ENCODE peak calls at places on chromosomes 6 and 20, in eight cellular contexts. One of them, this sample, is unnamed.
A peak's percentile ranks its signal among the peaks of the same experiment; 100 is the strongest.

GRCh38 chr20:59933296-59933848 is at the start of gene SYCP2:
- DNase-seq in stomach: peak; percentile 61
- DNase-seq in heart left ventricle: peak; percentile 78
- DNase-seq in A549: peak; percentile 41
- DNase-seq in H54: no peak
- DNase-seq in ovary: no peak
- DNase-seq in HCT116: no peak
- DNase-seq in GM12878: no peak
- DNase-seq in this sample: peak; percentile 49

GRCh38 chr6:170500955-170501590 is 52.0 kb downstream of the PSMB1 start:
- DNase-seq in stomach: no peak
- DNase-seq in heart left ventricle: no peak
- DNase-seq in A549: no peak
- DNase-seq in H54: no peak
- DNase-seq in ovary: no peak
- DNase-seq in HCT116: no peak
- DNase-seq in GM12878: no peak
- DNase-seq in this sample: no peak

GRCh38 chr6:32854376-32855178 is 585 bp downstream of the PSMB9 start:
- DNase-seq in stomach: peak; percentile 59
- DNase-seq in heart left ventricle: peak; percentile 47
- DNase-seq in A549: peak; percentile 18
- DNase-seq in H54: peak; percentile 24
- DNase-seq in ovary: peak; percentile 44
- DNase-seq in HCT116: no peak
- DNase-seq in GM12878: no peak
- DNase-seq in this sample: peak; percentile 43

GRCh38 chr6:81553246-81553645 is 199.2 kb downstream of the TENT5A start:
- DNase-seq in stomach: no peak
- DNase-seq in heart left ventricle: no peak
- DNase-seq in A549: no peak
- DNase-seq in H54: no peak
- DNase-seq in ovary: no peak
- DNase-seq in HCT116: no peak
- DNase-seq in GM12878: no peak
- DNase-seq in this sample: no peak

GRCh38 chr6:122930252-122931180 is 65.5 kb upstream of the CLVS2 start:
- DNase-seq in stomach: no peak
- DNase-seq in heart left ventricle: no peak
- DNase-seq in A549: no peak
- DNase-seq in H54: no peak
- DNase-seq in ovary: no peak
- DNase-seq in HCT116: no peak
- DNase-seq in GM12878: peak; percentile 11
- DNase-seq in this sample: no peak

GRCh38 chr6:15444081-15444731 is 198.3 kb downstream of the JARID2 start:
- DNase-seq in stomach: no peak
- DNase-seq in heart left ventricle: no peak
- DNase-seq in A549: no peak
- DNase-seq in H54: no peak
- DNase-seq in ovary: peak; percentile 38
- DNase-seq in HCT116: no peak
- DNase-seq in GM12878: no peak
- DNase-seq in this sample: no peak

GRCh38 chr20:5400164-5400762 is 83.5 kb upstream of the PROKR2 start:
- DNase-seq in stomach: no peak
- DNase-seq in heart left ventricle: no peak
- DNase-seq in A549: no peak
- DNase-seq in H54: no peak
- DNase-seq in ovary: no peak
- DNase-seq in HCT116: no peak
- DNase-seq in GM12878: no peak
- DNase-seq in this sample: no peak

GRCh38 chr6:138728672-138729071 is 44.9 kb upstream of the CCDC28A start:
- DNase-seq in stomach: no peak
- DNase-seq in heart left ventricle: no peak
- DNase-seq in A549: no peak
- DNase-seq in H54: no peak
- DNase-seq in ovary: no peak
- DNase-seq in HCT116: no peak
- DNase-seq in GM12878: no peak
- DNase-seq in this sample: no peak

GRCh38 chr6:14316911-14317535 is 199.5 kb downstream of the CD83 start:
- DNase-seq in stomach: peak; percentile 61
- DNase-seq in heart left ventricle: no peak
- DNase-seq in A549: peak; percentile 3
- DNase-seq in H54: no peak
- DNase-seq in ovary: no peak
- DNase-seq in HCT116: no peak
- DNase-seq in GM12878: no peak
- DNase-seq in this sample: peak; percentile 37

GRCh38 chr20:5090191-5090590 is 29.6 kb downstream of the PCNA start:
- DNase-seq in stomach: no peak
- DNase-seq in heart left ventricle: no peak
- DNase-seq in A549: no peak
- DNase-seq in H54: no peak
- DNase-seq in ovary: no peak
- DNase-seq in HCT116: no peak
- DNase-seq in GM12878: no peak
- DNase-seq in this sample: no peak

GRCh38 chr20:14193885-14194284 is 143.5 kb downstream of the FLRT3 start:
- DNase-seq in stomach: no peak
- DNase-seq in heart left ventricle: no peak
- DNase-seq in A549: peak; percentile 9
- DNase-seq in H54: no peak
- DNase-seq in ovary: no peak
- DNase-seq in HCT116: no peak
- DNase-seq in GM12878: no peak
- DNase-seq in this sample: no peak

GRCh38 chr6:30601436-30601814 is 15.6 kb downstream of the PPP1R10 start:
- DNase-seq in stomach: no peak
- DNase-seq in heart left ventricle: no peak
- DNase-seq in A549: no peak
- DNase-seq in H54: no peak
- DNase-seq in ovary: no peak
- DNase-seq in HCT116: no peak
- DNase-seq in GM12878: no peak
- DNase-seq in this sample: no peak

GRCh38 chr6:30601815-30602641 is 15.0 kb downstream of the PPP1R10 start:
- DNase-seq in stomach: no peak
- DNase-seq in heart left ventricle: no peak
- DNase-seq in A549: no peak
- DNase-seq in H54: no peak
- DNase-seq in ovary: no peak
- DNase-seq in HCT116: no peak
- DNase-seq in GM12878: no peak
- DNase-seq in this sample: no peak

GRCh38 chr6:30600576-30600975 is 16.5 kb downstream of the PPP1R10 start:
- DNase-seq in stomach: peak; percentile 28
- DNase-seq in heart left ventricle: no peak
- DNase-seq in A549: no peak
- DNase-seq in H54: no peak
- DNase-seq in ovary: peak; percentile 56
- DNase-seq in HCT116: no peak
- DNase-seq in GM12878: no peak
- DNase-seq in this sample: no peak

GRCh38 chr6:30598912-30599624 is 18.0 kb downstream of the PPP1R10 start:
- DNase-seq in stomach: no peak
- DNase-seq in heart left ventricle: no peak
- DNase-seq in A549: no peak
- DNase-seq in H54: no peak
- DNase-seq in ovary: no peak
- DNase-seq in HCT116: no peak
- DNase-seq in GM12878: no peak
- DNase-seq in this sample: no peak

GRCh38 chr6:30599625-30600324 is 17.3 kb downstream of the PPP1R10 start:
- DNase-seq in stomach: no peak
- DNase-seq in heart left ventricle: no peak
- DNase-seq in A549: no peak
- DNase-seq in H54: no peak
- DNase-seq in ovary: no peak
- DNase-seq in HCT116: no peak
- DNase-seq in GM12878: no peak
- DNase-seq in this sample: no peak
- TF ChIP-seq POLR2A in stomach: no peak
- TF ChIP-seq POLR2A in heart left ventricle: no peak
- TF ChIP-seq POLR2A in A549: no peak
- TF ChIP-seq POLR2A in H54: no peak
- TF ChIP-seq POLR2A in ovary: no peak
- TF ChIP-seq POLR2A in HCT116: no peak
- TF ChIP-seq POLR2A in GM12878: no peak
- TF ChIP-seq POLR2A in this sample: no peak

GRCh38 chr6:135095716-135096115 is 41.1 kb upstream of the HBS1L start:
- DNase-seq in stomach: no peak
- DNase-seq in heart left ventricle: no peak
- DNase-seq in A549: no peak
- DNase-seq in H54: no peak
- DNase-seq in ovary: no peak
- DNase-seq in HCT116: no peak
- DNase-seq in GM12878: no peak
- DNase-seq in this sample: no peak

GRCh38 chr6:135094403-135094821 is 39.8 kb upstream of the HBS1L start:
- DNase-seq in stomach: no peak
- DNase-seq in heart left ventricle: no peak
- DNase-seq in A549: no peak
- DNase-seq in H54: no peak
- DNase-seq in ovary: no peak
- DNase-seq in HCT116: no peak
- DNase-seq in GM12878: no peak
- DNase-seq in this sample: no peak

GRCh38 chr6:135093578-135093977 is 39.0 kb upstream of the HBS1L start:
- DNase-seq in stomach: no peak
- DNase-seq in heart left ventricle: no peak
- DNase-seq in A549: no peak
- DNase-seq in H54: no peak
- DNase-seq in ovary: no peak
- DNase-seq in HCT116: no peak
- DNase-seq in GM12878: no peak
- DNase-seq in this sample: no peak

GRCh38 chr6:135097172-135097571 is 42.5 kb upstream of the HBS1L start:
- DNase-seq in stomach: no peak
- DNase-seq in heart left ventricle: no peak
- DNase-seq in A549: no peak
- DNase-seq in H54: no peak
- DNase-seq in ovary: no peak
- DNase-seq in HCT116: no peak
- DNase-seq in GM12878: no peak
- DNase-seq in this sample: no peak

DNA sequence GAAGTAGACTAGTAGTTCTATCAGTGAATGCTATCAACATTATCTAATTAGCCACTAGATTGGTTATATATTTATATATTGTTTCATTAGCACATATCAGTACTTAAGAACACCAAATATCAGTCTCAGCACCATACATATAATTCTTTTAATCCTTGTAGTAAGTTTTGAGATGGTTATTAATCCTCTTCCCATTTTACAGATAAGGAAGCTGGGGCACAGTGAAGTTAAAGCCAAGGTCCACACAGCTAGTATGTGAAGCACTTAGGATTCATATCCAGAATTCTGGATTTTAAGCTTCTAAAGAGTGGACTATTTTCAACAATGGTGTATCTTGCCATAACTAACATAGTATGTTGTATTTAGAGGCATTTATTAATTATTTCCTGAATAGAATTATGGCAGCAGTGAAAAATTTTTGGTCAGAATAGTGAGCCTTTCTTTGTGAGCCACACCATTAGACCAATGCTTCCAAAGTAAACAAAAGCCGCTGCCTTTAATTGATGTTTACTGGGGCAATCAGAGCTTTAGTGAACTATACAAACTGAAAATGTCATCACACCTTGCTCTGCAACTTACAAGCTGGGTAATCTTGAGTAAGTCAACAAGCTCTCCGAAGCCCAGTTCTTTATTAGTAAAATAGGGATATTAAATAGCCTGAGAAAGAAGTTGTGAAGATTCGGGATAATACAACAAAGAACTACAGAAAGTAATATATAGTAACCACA is 41.9 kb upstream of the HBS1L start:
- DNase-seq in stomach: no peak
- DNase-seq in heart left ventricle: no peak
- DNase-seq in A549: no peak
- DNase-seq in H54: no peak
- DNase-seq in ovary: no peak
- DNase-seq in HCT116: no peak
- DNase-seq in GM12878: no peak
- DNase-seq in this sample: no peak
- TF ChIP-seq POLR2A in stomach: no peak
- TF ChIP-seq POLR2A in heart left ventricle: no peak
- TF ChIP-seq POLR2A in A549: no peak
- TF ChIP-seq POLR2A in H54: no peak
- TF ChIP-seq POLR2A in ovary: no peak
- TF ChIP-seq POLR2A in HCT116: no peak
- TF ChIP-seq POLR2A in GM12878: no peak
- TF ChIP-seq POLR2A in this sample: no peak

GRCh38 chr6:43516697-43517502 is at the start of the genes POLR1C and YIPF3:
- DNase-seq in stomach: peak; percentile 99
- DNase-seq in heart left ventricle: peak; percentile 97
- DNase-seq in A549: peak; percentile 81
- DNase-seq in H54: peak; percentile 99
- DNase-seq in ovary: peak; percentile 97
- DNase-seq in HCT116: peak; percentile 98
- DNase-seq in GM12878: peak; percentile 95
- DNase-seq in this sample: peak; percentile 98
- TF ChIP-seq POLR2A in stomach: no peak
- TF ChIP-seq POLR2A in heart left ventricle: peak; percentile 73
- TF ChIP-seq POLR2A in A549: peak; percentile 86
- TF ChIP-seq POLR2A in H54: peak; percentile 91
- TF ChIP-seq POLR2A in ovary: no peak
- TF ChIP-seq POLR2A in HCT116: peak; percentile 92
- TF ChIP-seq POLR2A in GM12878: peak; percentile 96
- TF ChIP-seq POLR2A in this sample: no peak

GRCh38 chr6:52577022-52577777 is at the start of gene TRAM2:
- DNase-seq in stomach: peak; percentile 89
- DNase-seq in heart left ventricle: peak; percentile 87
- DNase-seq in A549: peak; percentile 40
- DNase-seq in H54: peak; percentile 77
- DNase-seq in ovary: peak; percentile 89
- DNase-seq in HCT116: peak; percentile 27
- DNase-seq in GM12878: no peak
- DNase-seq in this sample: peak; percentile 74

GRCh38 chr6:52576054-52576391 is 837 bp downstream of the TRAM2 start:
- DNase-seq in stomach: no peak
- DNase-seq in heart left ventricle: no peak
- DNase-seq in A549: no peak
- DNase-seq in H54: no peak
- DNase-seq in ovary: no peak
- DNase-seq in HCT116: no peak
- DNase-seq in GM12878: no peak
- DNase-seq in this sample: no peak

GRCh38 chr6:52577778-52578473 is 1.1 kb upstream of the TRAM2 start:
- DNase-seq in stomach: no peak
- DNase-seq in heart left ventricle: no peak
- DNase-seq in A549: no peak
- DNase-seq in H54: no peak
- DNase-seq in ovary: no peak
- DNase-seq in HCT116: no peak
- DNase-seq in GM12878: no peak
- DNase-seq in this sample: no peak

GRCh38 chr6:52575490-52575868 is 1.4 kb downstream of the TRAM2 start:
- DNase-seq in stomach: no peak
- DNase-seq in heart left ventricle: no peak
- DNase-seq in A549: no peak
- DNase-seq in H54: no peak
- DNase-seq in ovary: no peak
- DNase-seq in HCT116: no peak
- DNase-seq in GM12878: no peak
- DNase-seq in this sample: no peak

GRCh38 chr6:52576392-52577021 is 353 bp downstream of the TRAM2 start:
- DNase-seq in stomach: peak; percentile 54
- DNase-seq in heart left ventricle: peak; percentile 77
- DNase-seq in A549: peak; percentile 67
- DNase-seq in H54: peak; percentile 78
- DNase-seq in ovary: peak; percentile 75
- DNase-seq in HCT116: peak; percentile 65
- DNase-seq in GM12878: peak; percentile 37
- DNase-seq in this sample: no peak
- TF ChIP-seq POLR2A in stomach: no peak
- TF ChIP-seq POLR2A in heart left ventricle: peak; percentile 69
- TF ChIP-seq POLR2A in A549: peak; percentile 47
- TF ChIP-seq POLR2A in H54: peak; percentile 61
- TF ChIP-seq POLR2A in ovary: peak; percentile 52
- TF ChIP-seq POLR2A in HCT116: no peak
- TF ChIP-seq POLR2A in GM12878: no peak
- TF ChIP-seq POLR2A in this sample: no peak

This sample was measured in prostate gland.